ENCODE peak calls at places on chromosomes 11 and 22, in six cellular contexts. One of them, this sample, is unnamed. For H3K27me3, the result is how much of the 10 kb centered on the place peaks cover.

GRCh38 chr11:118923721-118924587 is 1.8 kb downstream of the BCL9L start:
- DNase-seq in dorsolateral prefrontal cortex: no peak
- DNase-seq in neural progenitor cell: no peak
- DNase-seq in endothelial cell of umbilical vein: no peak
- DNase-seq in right lobe of liver: no peak
- DNase-seq in uterus: no peak
- DNase-seq in this sample: no peak

GRCh38 chr11:119625206-119625988 is 103.6 kb downstream of the NECTIN1 start:
- DNase-seq in dorsolateral prefrontal cortex: no peak
- DNase-seq in neural progenitor cell: no peak
- DNase-seq in endothelial cell of umbilical vein: no peak
- DNase-seq in right lobe of liver: no peak
- DNase-seq in uterus: no peak
- DNase-seq in this sample: no peak

GRCh38 chr11:93648168-93648567 is 13.3 kb upstream of the CEP295 start:
- DNase-seq in dorsolateral prefrontal cortex: no peak
- DNase-seq in neural progenitor cell: peak
- DNase-seq in endothelial cell of umbilical vein: peak
- DNase-seq in right lobe of liver: no peak
- DNase-seq in uterus: no peak
- DNase-seq in this sample: no peak

GRCh38 chr11:2252018-2252417 is 18.4 kb downstream of the ASCL2 start:
- DNase-seq in dorsolateral prefrontal cortex: no peak
- DNase-seq in neural progenitor cell: no peak
- DNase-seq in endothelial cell of umbilical vein: no peak
- DNase-seq in right lobe of liver: no peak
- DNase-seq in uterus: no peak
- DNase-seq in this sample: peak

GRCh38 chr11:17395554-17395961 is 7.1 kb upstream of the KCNJ11 start:
- DNase-seq in dorsolateral prefrontal cortex: no peak
- DNase-seq in neural progenitor cell: no peak
- DNase-seq in endothelial cell of umbilical vein: no peak
- DNase-seq in right lobe of liver: no peak
- DNase-seq in uterus: no peak
- DNase-seq in this sample: no peak

GRCh38 chr22:20130739-20131592 is 638 bp upstream of the ZDHHC8 start:
- DNase-seq in dorsolateral prefrontal cortex: peak
- DNase-seq in neural progenitor cell: peak
- DNase-seq in endothelial cell of umbilical vein: peak
- DNase-seq in right lobe of liver: peak
- DNase-seq in uterus: peak
- DNase-seq in this sample: peak

GRCh38 chr22:47552541-47553205 is 790.2 kb downstream of the TBC1D22A start:
- DNase-seq in dorsolateral prefrontal cortex: no peak
- DNase-seq in neural progenitor cell: no peak
- DNase-seq in endothelial cell of umbilical vein: no peak
- DNase-seq in right lobe of liver: no peak
- DNase-seq in uterus: no peak
- DNase-seq in this sample: peak

GRCh38 chr22:48554893-48555552 is 1272.7 kb downstream of the BRD1 start:
- DNase-seq in dorsolateral prefrontal cortex: no peak
- DNase-seq in neural progenitor cell: peak
- DNase-seq in endothelial cell of umbilical vein: no peak
- DNase-seq in right lobe of liver: no peak
- DNase-seq in uterus: no peak
- DNase-seq in this sample: no peak

GRCh38 chr22:23458663-23459541 is 121.2 kb downstream of the IGLL1 start:
- DNase-seq in dorsolateral prefrontal cortex: no peak
- DNase-seq in neural progenitor cell: no peak
- DNase-seq in endothelial cell of umbilical vein: no peak
- DNase-seq in right lobe of liver: no peak
- DNase-seq in uterus: no peak
- DNase-seq in this sample: no peak

GRCh38 chr11:114060402-114061052 is 1.0 kb downstream of the ZBTB16 start:
- DNase-seq in dorsolateral prefrontal cortex: no peak
- DNase-seq in neural progenitor cell: peak
- DNase-seq in endothelial cell of umbilical vein: peak
- DNase-seq in right lobe of liver: no peak
- DNase-seq in uterus: no peak
- DNase-seq in this sample: no peak

GRCh38 chr11:122584670-122585069 is 70.9 kb upstream of the UBASH3B start:
- DNase-seq in dorsolateral prefrontal cortex: no peak
- DNase-seq in neural progenitor cell: no peak
- DNase-seq in endothelial cell of umbilical vein: no peak
- DNase-seq in right lobe of liver: no peak
- DNase-seq in uterus: no peak
- DNase-seq in this sample: no peak

GRCh38 chr11:32827276-32827675 is 2.5 kb upstream of the PRRG4 start:
- DNase-seq in dorsolateral prefrontal cortex: no peak
- DNase-seq in neural progenitor cell: no peak
- DNase-seq in endothelial cell of umbilical vein: no peak
- DNase-seq in right lobe of liver: no peak
- DNase-seq in uterus: no peak
- DNase-seq in this sample: no peak

GRCh38 chr11:1049071-1049405 is 12.5 kb upstream of the MUC6 start:
- DNase-seq in dorsolateral prefrontal cortex: peak
- DNase-seq in neural progenitor cell: no peak
- DNase-seq in endothelial cell of umbilical vein: no peak
- DNase-seq in right lobe of liver: no peak
- DNase-seq in uterus: no peak
- DNase-seq in this sample: no peak

GRCh38 chr11:122516686-122517085 is 138.8 kb upstream of the UBASH3B start:
- DNase-seq in dorsolateral prefrontal cortex: no peak
- DNase-seq in neural progenitor cell: no peak
- DNase-seq in endothelial cell of umbilical vein: no peak
- DNase-seq in right lobe of liver: no peak
- DNase-seq in uterus: no peak
- DNase-seq in this sample: no peak

GRCh38 chr11:45486461-45486860 is 179.0 kb downstream of the CHST1 start:
- DNase-seq in dorsolateral prefrontal cortex: no peak
- DNase-seq in neural progenitor cell: no peak
- DNase-seq in endothelial cell of umbilical vein: no peak
- DNase-seq in right lobe of liver: no peak
- DNase-seq in uterus: no peak
- DNase-seq in this sample: no peak

GRCh38 chr11:3962406-3962840 is 107.0 kb downstream of the STIM1 start:
- DNase-seq in dorsolateral prefrontal cortex: no peak
- DNase-seq in neural progenitor cell: no peak
- DNase-seq in endothelial cell of umbilical vein: peak
- DNase-seq in right lobe of liver: no peak
- DNase-seq in uterus: no peak
- DNase-seq in this sample: no peak

GRCh38 chr11:116420770-116421528 is 351.8 kb downstream of the BUD13 start:
- DNase-seq in dorsolateral prefrontal cortex: no peak
- DNase-seq in neural progenitor cell: no peak
- DNase-seq in endothelial cell of umbilical vein: no peak
- DNase-seq in right lobe of liver: no peak
- DNase-seq in uterus: no peak
- DNase-seq in this sample: no peak

GRCh38 chr11:45647786-45648185 is 17.6 kb downstream of the CHST1 start:
- DNase-seq in dorsolateral prefrontal cortex: no peak
- DNase-seq in neural progenitor cell: peak
- DNase-seq in endothelial cell of umbilical vein: no peak
- DNase-seq in right lobe of liver: no peak
- DNase-seq in uterus: no peak
- DNase-seq in this sample: no peak

GRCh38 chr22:17105143-17106129 is 15.7 kb downstream of the TMEM121B start:
- DNase-seq in dorsolateral prefrontal cortex: no peak
- DNase-seq in neural progenitor cell: no peak
- DNase-seq in endothelial cell of umbilical vein: no peak
- DNase-seq in right lobe of liver: no peak
- DNase-seq in uterus: no peak
- DNase-seq in this sample: no peak

GRCh38 chr22:17121235-17122195 is at the start of gene TMEM121B:
- DNase-seq in dorsolateral prefrontal cortex: peak
- DNase-seq in neural progenitor cell: peak
- DNase-seq in endothelial cell of umbilical vein: peak
- DNase-seq in right lobe of liver: no peak
- DNase-seq in uterus: peak
- DNase-seq in this sample: peak

GRCh38 chr11:107857550-107858216 is 904 bp downstream of the SLC35F2 start:
- DNase-seq in dorsolateral prefrontal cortex: no peak
- DNase-seq in neural progenitor cell: no peak
- DNase-seq in endothelial cell of umbilical vein: peak
- DNase-seq in right lobe of liver: no peak
- DNase-seq in uterus: no peak
- DNase-seq in this sample: peak

GRCh38 chr22:40791241-40791640 is 27.9 kb downstream of the SLC25A17 start:
- DNase-seq in dorsolateral prefrontal cortex: no peak
- DNase-seq in neural progenitor cell: no peak
- DNase-seq in endothelial cell of umbilical vein: peak
- DNase-seq in right lobe of liver: no peak
- DNase-seq in uterus: no peak
- DNase-seq in this sample: no peak

GRCh38 chr11:7871056-7871455 is 60.0 kb downstream of the OR10A6 start:
- DNase-seq in dorsolateral prefrontal cortex: no peak
- DNase-seq in neural progenitor cell: no peak
- DNase-seq in endothelial cell of umbilical vein: no peak
- DNase-seq in right lobe of liver: no peak
- DNase-seq in uterus: no peak
- DNase-seq in this sample: no peak

GRCh38 chr11:6566704-6567370 is 36.6 kb downstream of the RRP8 start:
- DNase-seq in dorsolateral prefrontal cortex: no peak
- DNase-seq in neural progenitor cell: no peak
- DNase-seq in endothelial cell of umbilical vein: no peak
- DNase-seq in right lobe of liver: peak
- DNase-seq in uterus: no peak
- DNase-seq in this sample: no peak

GRCh38 chr22:39408807-39409206 is 9.2 kb downstream of the TAB1 start:
- DNase-seq in dorsolateral prefrontal cortex: no peak
- DNase-seq in neural progenitor cell: no peak
- DNase-seq in endothelial cell of umbilical vein: no peak
- DNase-seq in right lobe of liver: no peak
- DNase-seq in uterus: no peak
- DNase-seq in this sample: no peak

GRCh38 chr22:39408173-39408572 is 8.6 kb downstream of the TAB1 start:
- DNase-seq in dorsolateral prefrontal cortex: no peak
- DNase-seq in neural progenitor cell: no peak
- DNase-seq in endothelial cell of umbilical vein: no peak
- DNase-seq in right lobe of liver: no peak
- DNase-seq in uterus: no peak
- DNase-seq in this sample: no peak

GRCh38 chr22:39401301-39401631 is 1.7 kb downstream of the TAB1 start:
- DNase-seq in dorsolateral prefrontal cortex: no peak
- DNase-seq in neural progenitor cell: no peak
- DNase-seq in endothelial cell of umbilical vein: no peak
- DNase-seq in right lobe of liver: peak
- DNase-seq in uterus: no peak
- DNase-seq in this sample: no peak

GRCh38 chr22:39409630-39410029 is 10.1 kb downstream of the TAB1 start:
- DNase-seq in dorsolateral prefrontal cortex: no peak
- DNase-seq in neural progenitor cell: no peak
- DNase-seq in endothelial cell of umbilical vein: no peak
- DNase-seq in right lobe of liver: no peak
- DNase-seq in uterus: no peak
- DNase-seq in this sample: no peak

GRCh38 chr22:39405346-39406085 is 5.9 kb downstream of the TAB1 start:
- DNase-seq in dorsolateral prefrontal cortex: peak
- DNase-seq in neural progenitor cell: peak
- DNase-seq in endothelial cell of umbilical vein: peak
- DNase-seq in right lobe of liver: no peak
- DNase-seq in uterus: peak
- DNase-seq in this sample: no peak
- TF ChIP-seq CTCF in dorsolateral prefrontal cortex: peak
- TF ChIP-seq CTCF in neural progenitor cell: no peak
- TF ChIP-seq CTCF in endothelial cell of umbilical vein: no peak
- TF ChIP-seq CTCF in right lobe of liver: no peak
- TF ChIP-seq CTCF in uterus: no peak
- TF ChIP-seq CTCF in this sample: no peak

DNA sequence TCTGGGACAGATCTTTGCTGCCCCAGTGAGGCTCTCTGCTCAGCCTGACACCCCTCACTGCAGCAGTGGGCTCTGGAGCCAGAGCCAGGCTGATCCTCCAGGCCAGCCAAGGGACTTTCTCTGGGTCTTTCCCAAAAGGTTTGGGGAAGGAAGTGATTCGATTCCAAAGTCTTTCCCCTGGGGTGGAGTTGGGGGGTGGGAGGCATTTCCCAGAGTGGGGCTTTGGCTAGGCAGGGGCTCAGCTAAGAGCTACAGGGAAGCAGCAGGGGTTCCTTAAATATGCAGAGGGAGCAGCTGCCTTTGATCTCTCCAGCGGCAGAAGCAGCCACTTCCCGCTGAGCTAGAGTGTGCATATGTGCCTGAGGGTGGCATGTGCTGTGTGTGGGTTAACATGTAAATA is 192.9 kb downstream of the INSC start:
- DNase-seq in dorsolateral prefrontal cortex: no peak
- DNase-seq in neural progenitor cell: peak
- DNase-seq in endothelial cell of umbilical vein: no peak
- DNase-seq in right lobe of liver: no peak
- DNase-seq in uterus: no peak
- DNase-seq in this sample: no peak
- H3K27me3 ChIP-seq in dorsolateral prefrontal cortex: under half
- H3K27me3 ChIP-seq in neural progenitor cell: under half
- H3K27me3 ChIP-seq in endothelial cell of umbilical vein: under half
- H3K27me3 ChIP-seq in right lobe of liver: under half
- H3K27me3 ChIP-seq in uterus: under half
- H3K27me3 ChIP-seq in this sample: under half

DNA sequence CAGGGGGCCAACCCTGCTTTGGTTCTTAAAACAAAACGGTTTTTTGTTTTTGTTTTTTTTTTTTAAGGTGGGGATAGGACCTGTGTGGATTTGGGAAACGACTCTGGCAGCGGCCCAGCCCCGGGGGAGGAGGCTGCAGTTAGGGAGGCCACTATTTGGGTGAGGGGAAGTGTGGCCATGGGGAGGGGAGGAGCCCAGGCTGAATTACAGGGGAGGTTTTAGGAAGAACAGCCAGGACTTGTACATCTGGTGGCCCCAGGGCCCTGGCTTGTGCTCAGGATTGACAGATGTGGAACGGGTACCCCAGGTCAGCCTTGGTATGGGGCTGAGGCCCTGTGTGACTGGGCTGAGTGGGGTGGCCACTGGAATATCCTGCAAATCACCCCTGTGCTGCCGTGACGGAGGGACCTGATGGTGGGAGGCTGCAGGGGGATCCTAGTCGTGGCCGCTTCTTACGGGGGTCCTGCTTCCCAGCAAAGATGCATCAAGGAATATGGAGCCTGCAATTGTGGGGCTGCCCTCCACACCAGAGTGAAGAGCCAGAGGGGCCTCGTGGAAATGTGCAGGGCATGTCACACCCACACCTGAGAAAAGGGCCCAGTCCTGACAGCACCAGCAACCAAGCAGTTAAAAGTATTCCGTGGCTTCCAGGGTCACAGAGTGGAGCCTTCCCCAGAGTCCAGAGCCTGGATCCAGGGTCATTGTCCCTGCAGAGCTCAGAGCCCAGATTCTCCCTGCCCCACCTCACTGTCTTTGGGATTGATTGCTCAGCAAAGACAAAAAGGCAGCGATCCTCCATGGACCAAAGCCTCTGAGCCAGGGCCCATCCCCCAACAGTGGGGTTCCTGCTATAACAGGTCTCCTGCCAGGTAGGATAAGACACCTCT is 55.2 kb upstream of the WNT7B start:
- DNase-seq in dorsolateral prefrontal cortex: peak
- DNase-seq in neural progenitor cell: no peak
- DNase-seq in endothelial cell of umbilical vein: no peak
- DNase-seq in right lobe of liver: peak
- DNase-seq in uterus: peak
- DNase-seq in this sample: no peak
- H3K27ac ChIP-seq in dorsolateral prefrontal cortex: peak
- H3K27ac ChIP-seq in neural progenitor cell: no peak
- H3K27ac ChIP-seq in endothelial cell of umbilical vein: no peak
- H3K27ac ChIP-seq in right lobe of liver: no peak
- H3K27ac ChIP-seq in uterus: no peak
- H3K27ac ChIP-seq in this sample: no peak

GRCh38 chr22:35024364-35024692 is 41.6 kb upstream of the ISX start:
- DNase-seq in dorsolateral prefrontal cortex: no peak
- DNase-seq in neural progenitor cell: no peak
- DNase-seq in endothelial cell of umbilical vein: no peak
- DNase-seq in right lobe of liver: no peak
- DNase-seq in uterus: no peak
- DNase-seq in this sample: no peak
- TF ChIP-seq CTCF in dorsolateral prefrontal cortex: no peak
- TF ChIP-seq CTCF in neural progenitor cell: no peak
- TF ChIP-seq CTCF in endothelial cell of umbilical vein: no peak
- TF ChIP-seq CTCF in right lobe of liver: no peak
- TF ChIP-seq CTCF in uterus: no peak
- TF ChIP-seq CTCF in this sample: no peak

This sample was measured in right atrium auricular region.